ENCODE peak calls at places on chromosomes 3 and 15, in four cellular contexts. B, G, H and T are unnamed samples.

GRCh38 chr15:74837482-74837881 is 5.5 kb downstream of the ULK3 start:
- DNase-seq in H (no peak), B (no peak), G (no peak), T (no peak)

GRCh38 chr3:23202203-23202920 is 765 bp upstream of the UBE2E2 start:
- DNase-seq in G (no peak), H (no peak), B (no peak), T (no peak)

GRCh38 chr15:31236184-31237041 is 90.2 kb upstream of the KLF13 start:
- DNase-seq in G (peak), H (peak), B (no peak), T (no peak)

GRCh38 chr3:69105320-69105719 is 17.1 kb downstream of the LMOD3 start:
- DNase-seq in B (no peak), H (no peak), G (no peak), T (no peak)

GRCh38 chr3:57006949-57007419 is 53.5 kb upstream of the SPATA12 start:
- DNase-seq in H (no peak), B (no peak), G (peak), T (no peak)

GRCh38 chr15:78063966-78064365 is 13.5 kb downstream of the TBC1D2B start:
- DNase-seq in G (no peak), H (no peak), B (no peak), T (no peak)

GRCh38 chr3:55620361-55621025 is 133.4 kb upstream of the WNT5A start:
- DNase-seq in B (peak), H (no peak), G (no peak), T (no peak)

GRCh38 chr3:170815340-170815739 is 54.7 kb downstream of the RPL22L1 start:
- DNase-seq in H (peak), G (peak), B (no peak), T (no peak)

GRCh38 chr3:184008161-184008560 is 9.5 kb downstream of the ABCC5 start:
- DNase-seq in B (no peak), H (no peak), G (no peak), T (no peak)

GRCh38 chr3:54703906-54704305 is 224.0 kb downstream of the LRTM1 start:
- DNase-seq in B (no peak), G (no peak), H (no peak), T (no peak)

GRCh38 chr15:86221119-86221518 is 141.4 kb downstream of the AGBL1 start:
- DNase-seq in B (no peak), G (no peak), H (no peak), T (no peak)

GRCh38 chr15:55240125-55240760 is 43.5 kb upstream of the RSL24D1 start:
- DNase-seq in H (no peak), B (no peak), G (no peak), T (no peak)

GRCh38 chr3:98058244-98058960 is 23.3 kb upstream of the GABRR3 start:
- DNase-seq in B (no peak), H (no peak), G (no peak), T (no peak)

GRCh38 chr3:61794961-61795360 is 233.6 kb downstream of the PTPRG start:
- DNase-seq in G (no peak), B (no peak), H (no peak), T (no peak)

GRCh38 chr3:61789861-61790260 is 228.5 kb downstream of the PTPRG start:
- DNase-seq in B (no peak), H (no peak), G (no peak), T (no peak)

GRCh38 chr3:61790411-61790810 is 229.0 kb downstream of the PTPRG start:
- DNase-seq in G (no peak), H (no peak), B (no peak), T (no peak)

GRCh38 chr3:61796088-61796680 is 234.8 kb downstream of the PTPRG start:
- DNase-seq in B (no peak), H (no peak), G (no peak), T (no peak)

DNA sequence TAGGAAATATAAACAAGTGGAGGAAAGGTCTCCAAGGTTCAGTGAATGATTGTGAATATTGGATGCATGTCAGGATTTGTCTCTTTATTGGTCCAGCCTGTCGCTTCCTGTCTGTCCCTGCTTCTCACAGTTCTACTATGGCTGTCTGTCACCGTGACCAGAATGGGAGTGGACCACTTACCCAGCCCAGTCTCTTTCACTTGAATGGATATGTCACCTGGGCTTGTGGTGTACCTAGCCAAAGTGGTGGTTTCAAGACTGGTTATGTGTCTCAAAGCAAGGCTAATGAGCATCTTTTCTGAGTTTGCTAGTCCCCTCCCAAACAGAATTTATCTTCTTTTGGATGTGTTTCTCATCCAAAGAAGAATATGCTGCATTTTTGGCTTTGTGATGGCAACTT is 231.7 kb downstream of the PTPRG start:
- DNase-seq in H (no peak), B (no peak), G (no peak), T (no peak)
- TF ChIP-seq HDAC6 in H (no peak), B (no peak), G (no peak), T (no peak)

DNA sequence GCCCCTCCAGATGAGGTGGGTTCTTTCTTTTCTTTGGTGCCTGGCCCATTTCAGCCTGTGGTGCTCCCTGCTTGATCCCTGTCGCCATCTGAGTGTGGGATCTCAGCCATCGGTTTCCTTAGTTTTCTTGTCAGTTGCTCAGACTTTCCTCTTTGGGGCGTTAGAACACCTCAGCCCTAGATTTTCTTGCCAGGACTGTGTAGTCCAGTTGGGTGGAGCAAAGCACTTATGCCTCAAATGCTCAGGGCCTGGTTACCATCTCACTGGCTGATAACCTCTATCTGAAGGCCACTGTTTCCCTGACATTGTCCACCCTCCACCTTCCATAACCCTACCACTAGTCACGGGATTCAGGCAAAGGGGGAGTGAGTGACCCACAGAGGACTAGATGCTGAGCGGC is 208.7 kb upstream of the BHLHE40 start:
- DNase-seq in G (no peak), B (no peak), H (no peak), T (no peak)
- H3K4me2 ChIP-seq in G (no peak), B (no peak), H (no peak), T (no peak)

GRCh38 chr3:52347716-52348635 is 31.9 kb downstream of the DNAH1 start:
- DNase-seq in G (no peak), H (no peak), B (no peak), T (no peak)
- TF ChIP-seq CHD2 in G (no peak), H (no peak), B (no peak), T (no peak)

GRCh38 chr15:73237910-73238309 is 130.8 kb downstream of the HCN4 start:
- DNase-seq in B (no peak), H (no peak), G (no peak), T (no peak)

GRCh38 chr15:73231661-73232443 is 136.9 kb downstream of the HCN4 start:
- DNase-seq in H (no peak), G (no peak), B (no peak), T (no peak)

GRCh38 chr15:73232771-73233170 is 136.0 kb downstream of the HCN4 start:
- DNase-seq in B (no peak), H (no peak), G (no peak), T (no peak)

GRCh38 chr15:73228128-73228646 is 140.6 kb downstream of the HCN4 start:
- DNase-seq in B (no peak), H (no peak), G (no peak), T (no peak)

GRCh38 chr15:73233623-73234022 is 135.1 kb downstream of the HCN4 start:
- DNase-seq in G (no peak), H (no peak), B (no peak), T (no peak)
- TF ChIP-seq HDAC6 in G (no peak), H (no peak), B (no peak), T (no peak)

DNA sequence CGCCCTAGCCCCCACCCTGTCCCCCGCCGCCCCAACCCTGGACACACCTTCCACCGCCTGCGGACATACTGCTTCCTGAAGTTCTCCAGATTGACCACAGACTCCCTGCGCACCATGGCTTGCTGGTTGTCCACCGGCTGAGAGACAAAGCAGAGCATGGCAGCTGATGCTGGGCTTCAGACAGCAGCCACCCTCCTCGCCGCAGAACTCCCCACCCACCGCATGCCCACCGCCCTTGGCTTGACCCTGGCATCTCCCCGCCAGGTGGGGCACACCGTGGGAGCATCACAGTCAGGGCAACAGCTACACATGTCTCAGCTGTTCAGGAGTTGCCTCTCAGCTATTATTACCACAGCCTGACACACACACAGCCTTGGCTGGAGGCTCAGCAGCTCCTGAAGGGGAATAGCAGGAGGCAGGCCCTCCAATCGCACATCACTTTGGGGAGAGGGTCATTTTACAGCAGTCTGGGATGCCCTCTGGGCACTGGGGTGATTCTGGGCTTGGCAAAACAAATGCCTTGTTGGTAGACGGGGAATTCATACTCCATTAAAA is 78.4 kb upstream of the HERC1 start:
- DNase-seq in B (no peak), G (no peak), H (no peak), T (no peak)
- H3K4me2 ChIP-seq in B (no peak), G (no peak), H (no peak), T (no peak)

GRCh38 chr15:48244923-48245322 is 38.8 kb downstream of the SLC12A1 start:
- DNase-seq in G (no peak), H (no peak), B (no peak), T (no peak)

GRCh38 chr15:48253186-48253585 is 47.1 kb downstream of the SLC12A1 start:
- DNase-seq in H (no peak), B (no peak), G (no peak), T (no peak)

GRCh38 chr15:48250640-48251076 is 44.6 kb downstream of the SLC12A1 start:
- DNase-seq in B (peak), H (peak), G (peak), T (peak)
- TF ChIP-seq CHD2 in B (no peak), H (no peak), G (no peak), T (no peak)

DNA sequence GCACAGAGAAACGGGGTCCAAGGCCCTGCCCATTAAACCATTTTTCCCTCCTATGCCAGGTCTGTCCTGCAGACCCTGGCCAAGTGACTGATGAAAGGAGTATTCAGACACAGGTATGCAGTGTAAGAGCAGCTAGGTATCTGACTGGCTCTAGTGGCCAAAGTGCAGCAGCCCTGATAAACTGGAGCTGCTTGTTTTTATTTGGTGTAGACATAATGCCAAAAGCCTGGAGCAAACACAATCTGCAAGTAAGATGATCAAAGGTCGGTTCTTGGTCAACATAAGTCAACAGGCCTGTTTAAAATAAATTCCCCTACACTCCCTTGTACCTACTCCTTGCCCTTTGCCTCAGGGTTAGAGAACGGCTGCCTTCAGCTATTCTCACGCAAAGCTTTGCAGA is 1003.0 kb downstream of the ZPLD1 start:
- DNase-seq in H (peak), B (no peak), G (no peak), T (no peak)
- TF ChIP-seq HDAC6 in H (no peak), B (no peak), G (no peak), T (no peak)

DNA sequence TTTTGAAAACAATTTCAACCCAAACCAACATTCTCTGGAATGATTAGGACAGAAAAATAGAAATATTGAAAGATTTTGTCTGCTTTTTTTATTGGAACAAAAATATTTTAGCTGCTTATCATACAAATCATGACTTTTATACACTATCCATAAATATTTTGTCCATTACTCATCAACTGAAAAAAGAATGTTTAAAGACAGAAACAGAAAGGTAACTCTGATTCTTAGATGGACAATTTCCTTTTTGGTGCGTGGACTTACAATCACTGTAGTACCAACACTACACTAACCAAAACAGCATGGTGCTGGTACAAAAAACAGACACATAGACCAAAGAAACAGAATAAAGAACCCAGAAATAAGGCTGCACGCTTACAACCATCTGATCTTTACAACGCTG is 582.8 kb upstream of the CCDC54 start:
- DNase-seq in H (no peak), B (no peak), G (no peak), T (no peak)
- H3K4me2 ChIP-seq in H (no peak), B (no peak), G (no peak), T (no peak)

GRCh38 chr3:186789554-186790260 is 6.3 kb downstream of the EIF4A2 start:
- DNase-seq in H (no peak), G (peak), B (no peak), T (no peak)

GRCh38 chr3:186785517-186786018 is 2.2 kb downstream of the EIF4A2 start:
- DNase-seq in B (no peak), H (no peak), G (no peak), T (no peak)

GRCh38 chr3:186788482-186789370 is 5.3 kb downstream of the EIF4A2 start:
- DNase-seq in H (no peak), G (peak), B (no peak), T (no peak)

GRCh38 chr3:186786810-186787375 is 3.5 kb downstream of the EIF4A2 start:
- DNase-seq in H (no peak), B (no peak), G (no peak), T (no peak)

DNA sequence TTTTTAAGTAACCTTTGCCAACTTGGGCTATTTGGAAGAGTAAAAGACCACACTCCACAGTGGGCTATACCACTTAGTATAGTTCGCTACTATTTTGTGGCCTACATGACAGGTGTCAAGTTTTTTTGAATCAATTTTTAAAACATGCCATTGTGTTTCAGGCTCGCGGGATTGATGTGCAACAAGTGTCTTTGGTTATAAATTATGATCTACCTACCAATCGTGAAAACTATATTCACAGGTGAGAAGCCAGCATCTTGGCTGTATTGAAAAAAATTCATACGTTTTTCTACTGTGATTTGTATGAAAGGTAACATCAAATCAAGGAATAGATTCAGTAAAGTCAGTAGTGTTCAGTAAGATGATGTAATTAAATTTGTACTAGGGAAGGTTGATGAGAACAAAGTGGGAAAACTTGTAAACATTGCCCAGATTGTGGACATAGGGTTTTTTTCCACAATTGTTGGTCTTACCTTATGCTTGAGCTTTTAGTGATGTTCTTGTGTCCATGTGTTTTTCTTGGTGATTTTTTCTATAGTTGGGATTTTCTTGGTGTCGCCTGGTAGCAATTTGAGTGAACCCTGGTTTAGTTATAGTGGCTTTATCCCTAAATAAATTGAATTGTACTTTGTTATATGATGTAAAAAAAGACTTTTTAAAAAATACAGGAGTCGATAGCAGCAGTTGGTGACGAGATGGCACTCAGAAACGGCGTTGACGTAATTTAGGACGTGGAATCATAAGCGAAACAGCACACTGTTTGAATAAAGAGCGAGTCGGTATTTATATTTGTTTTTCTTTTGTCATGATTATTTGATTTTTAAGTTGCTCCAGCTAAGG is 4.5 kb downstream of the EIF4A2 start:
- DNase-seq in H (no peak), B (no peak), G (no peak), T (no peak)
- TF ChIP-seq CHD2 in H (no peak), B (no peak), G (no peak), T (no peak)

GRCh38 chr3:151425640-151426336 is 35.1 kb downstream of the IGSF10 start:
- DNase-seq in G (no peak), H (no peak), B (no peak), T (no peak)
- TF ChIP-seq HDAC6 in G (no peak), H (no peak), B (no peak), T (no peak)